ENCODE peak calls at places on chromosomes 7 and 10, in six cellular contexts. H, Q, M, J, T and L are unnamed samples.

GRCh38 chr10:9814285-9814866 is 1203.3 kb upstream of the CELF2 start:
- DNase-seq in T (peak), H (no peak), Q (no peak), M (no peak), J (no peak), L (no peak)

GRCh38 chr7:16411391-16411790 is 9.9 kb downstream of the CRPPA start:
- DNase-seq in J (no peak), H (no peak), M (no peak), Q (peak), T (peak), L (no peak)

GRCh38 chr7:157494506-157495176 is 157.8 kb downstream of the DNAJB6 start:
- DNase-seq in T (no peak), Q (no peak), M (no peak), H (no peak), J (no peak), L (no peak)

GRCh38 chr7:115679976-115680375 is 350.6 kb downstream of the TFEC start:
- DNase-seq in M (peak), J (peak), Q (peak), T (peak), H (peak), L (peak)

GRCh38 chr10:86936661-86937501 is 20.5 kb downstream of the MMRN2 start:
- DNase-seq in Q (no peak), M (no peak), T (peak), J (no peak), H (no peak), L (no peak)

GRCh38 chr10:50275650-50276235 is 24.4 kb upstream of the ASAH2 start:
- DNase-seq in T (peak), Q (peak), M (peak), H (no peak), J (no peak), L (peak)

GRCh38 chr10:17684537-17684936 is 40.6 kb downstream of the STAM start:
- DNase-seq in Q (no peak), H (no peak), J (no peak), M (no peak), T (no peak), L (no peak)

GRCh38 chr10:127142141-127142540 is 54.2 kb downstream of the INSYN2A start:
- DNase-seq in M (no peak), J (no peak), T (no peak), Q (no peak), H (no peak), L (no peak)

GRCh38 chr10:77457266-77457665 is 180.3 kb downstream of the KCNMA1 start:
- DNase-seq in J (no peak), Q (no peak), H (no peak), T (no peak), M (no peak), L (no peak)

GRCh38 chr7:4102231-4102841 is 579.8 kb upstream of the FOXK1 start:
- DNase-seq in T (no peak), M (no peak), Q (no peak), J (no peak), H (no peak), L (no peak)

GRCh38 chr7:2641406-2642393 is 9.9 kb downstream of the TTYH3 start:
- DNase-seq in J (no peak), T (peak), Q (no peak), M (no peak), H (peak), L (peak)

GRCh38 chr7:13262929-13263530 is 575.6 kb downstream of the ARL4A start:
- DNase-seq in J (peak), T (peak), M (peak), H (peak), Q (peak), L (peak)

GRCh38 chr10:98446121-98446655 is 547 bp downstream of the HPS1 start:
- DNase-seq in Q (no peak), T (peak), J (no peak), M (peak), H (no peak), L (no peak)

GRCh38 chr10:5589071-5589962 is 64.6 kb downstream of the CALML3 start:
- DNase-seq in Q (peak), H (no peak), J (no peak), T (no peak), M (peak), L (no peak)

GRCh38 chr10:14425031-14425430 is 94.3 kb upstream of the FRMD4A start:
- DNase-seq in J (no peak), H (peak), T (no peak), M (no peak), Q (no peak), L (no peak)

GRCh38 chr10:12491491-12491890 is 142.1 kb downstream of the CAMK1D start:
- DNase-seq in H (no peak), T (no peak), M (no peak), J (no peak), Q (no peak), L (no peak)

GRCh38 chr10:63164045-63164722 is 31.1 kb downstream of the NRBF2 start:
- DNase-seq in M (no peak), J (no peak), T (peak), Q (peak), H (no peak), L (no peak)

GRCh38 chr7:38629621-38630020 is 1.6 kb downstream of the AMPH start:
- DNase-seq in Q (no peak), T (peak), M (no peak), J (no peak), H (no peak), L (no peak)

GRCh38 chr10:61097026-61097425 is 153.0 kb upstream of the RHOBTB1 start:
- DNase-seq in M (no peak), H (no peak), Q (no peak), J (no peak), T (no peak), L (no peak)

GRCh38 chr7:71633571-71634008 is 501.6 kb downstream of the GALNT17 start:
- DNase-seq in H (peak), Q (peak), J (no peak), M (no peak), T (peak), L (peak)

GRCh38 chr7:118305686-118306085 is 81.2 kb downstream of the ANKRD7 start:
- DNase-seq in T (no peak), J (no peak), Q (no peak), H (no peak), M (no peak), L (no peak)

GRCh38 chr10:123398180-123398591 is 244.0 kb downstream of the BUB3 start:
- DNase-seq in J (no peak), T (no peak), M (peak), Q (no peak), H (no peak), L (no peak)

GRCh38 chr7:115059312-115059711 is 137.4 kb downstream of the MDFIC start:
- DNase-seq in H (no peak), Q (no peak), T (no peak), M (no peak), J (no peak), L (no peak)

GRCh38 chr10:33116293-33116697 is 158.3 kb upstream of the ITGB1 start:
- DNase-seq in J (peak), H (peak), Q (peak), M (no peak), T (peak), L (peak)

GRCh38 chr10:103350522-103351260 is at the start of gene PCGF6:
- DNase-seq in H (peak), Q (peak), T (peak), M (peak), J (peak), L (peak)

GRCh38 chr7:134029-134428 is 58.3 kb upstream of the FAM20C start:
- DNase-seq in T (no peak), H (no peak), J (no peak), Q (no peak), M (no peak), L (no peak)

GRCh38 chr7:157208758-157209413 is 70.2 kb downstream of the UBE3C start:
- DNase-seq in T (no peak), H (no peak), J (no peak), Q (no peak), M (no peak), L (no peak)

GRCh38 chr7:127317447-127317961 is 64.8 kb upstream of the GRM8 start:
- DNase-seq in Q (no peak), J (no peak), H (no peak), M (no peak), T (peak), L (no peak)

GRCh38 chr10:77062381-77062780 is 575.2 kb downstream of the KCNMA1 start:
- DNase-seq in Q (no peak), T (no peak), M (no peak), J (no peak), H (no peak), L (no peak)

GRCh38 chr7:27586825-27587224 is 75.9 kb downstream of the HIBADH start:
- DNase-seq in T (no peak), Q (no peak), M (no peak), H (no peak), J (no peak), L (no peak)

GRCh38 chr10:58791137-58791536 is 278.5 kb downstream of the BICC1 start:
- DNase-seq in Q (peak), J (no peak), M (no peak), T (peak), H (no peak), L (no peak)

GRCh38 chr10:120783901-120784300 is 67.3 kb upstream of the WDR11 start:
- DNase-seq in J (no peak), T (no peak), H (no peak), M (no peak), Q (no peak), L (no peak)

GRCh38 chr10:42475168-42476098 is 162.9 kb downstream of the ZNF33B start:
- DNase-seq in J (peak), Q (peak), H (no peak), T (peak), M (no peak), L (peak)

DNA sequence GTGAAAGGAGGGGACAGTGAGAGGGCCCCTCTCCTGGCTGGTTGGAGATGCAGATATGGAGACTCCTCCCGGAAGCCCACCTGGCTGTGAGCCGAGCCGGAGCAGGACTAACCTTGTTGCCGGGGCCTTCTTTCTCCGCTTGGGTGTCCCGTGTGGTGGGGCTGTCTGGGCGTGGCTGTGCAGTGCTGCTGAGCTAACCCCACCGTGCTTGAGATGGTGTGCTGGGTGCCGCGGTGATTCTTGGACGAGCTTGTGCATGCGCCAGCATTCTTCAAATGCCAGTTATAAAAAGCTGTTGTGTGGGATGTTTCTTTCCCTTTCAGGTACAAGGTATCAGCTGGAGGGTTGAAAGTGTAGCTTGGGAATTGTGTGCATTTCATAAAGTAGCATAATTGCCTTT is 48.8 kb downstream of the DAGLB start:
- DNase-seq in T (peak), H (no peak), M (no peak), Q (no peak), J (no peak), L (no peak)
- H3K9ac ChIP-seq in T (no peak), H (peak), M (no peak), Q (no peak), J (no peak), L (no peak)

DNA sequence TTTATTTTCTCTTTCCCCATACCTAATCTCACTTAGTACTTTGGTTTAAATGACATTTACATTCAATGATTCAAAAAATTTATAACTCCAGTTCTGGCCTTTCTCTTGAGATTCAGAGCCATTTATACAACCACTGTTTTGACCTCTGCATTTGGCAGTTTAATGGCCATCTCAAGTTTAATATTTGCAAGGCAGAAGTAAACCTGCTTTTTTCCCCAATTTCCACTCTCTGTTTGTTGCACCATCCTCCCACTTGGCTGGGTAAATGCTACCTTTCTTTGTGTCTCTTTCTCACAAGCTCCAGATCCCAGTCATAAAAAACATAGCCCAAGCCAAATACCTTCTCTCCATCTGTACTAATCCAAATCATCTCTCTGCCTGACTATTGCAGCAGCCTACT is 315.2 kb upstream of the MTPN start:
- DNase-seq in J (no peak), T (no peak), M (no peak), Q (no peak), H (no peak), L (no peak)
- H3K9ac ChIP-seq in J (no peak), T (no peak), M (no peak), Q (no peak), H (no peak), L (no peak)

DNA sequence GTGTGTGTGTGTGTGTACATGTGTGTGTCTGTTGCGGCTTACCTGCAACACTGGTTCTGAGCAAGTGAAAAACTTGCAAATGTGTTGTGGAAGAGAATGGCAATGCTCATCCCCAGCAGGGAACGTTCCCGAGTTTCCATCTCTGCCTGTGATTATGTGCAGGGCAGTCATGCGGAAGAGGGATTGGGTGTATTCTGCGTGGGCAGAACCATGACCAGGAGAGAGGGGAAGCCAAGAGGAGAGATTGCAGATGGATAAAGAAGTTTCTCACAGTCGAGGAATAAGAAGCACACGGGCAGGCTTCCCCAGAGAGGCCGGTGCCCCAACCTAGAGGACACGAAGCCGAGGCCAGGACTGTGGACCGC is 99.9 kb downstream of the CTBP2 start:
- DNase-seq in M (no peak), Q (no peak), H (no peak), J (no peak), T (peak), L (no peak)
- H3K9ac ChIP-seq in M (no peak), Q (no peak), H (no peak), J (no peak), T (peak), L (no peak)

DNA sequence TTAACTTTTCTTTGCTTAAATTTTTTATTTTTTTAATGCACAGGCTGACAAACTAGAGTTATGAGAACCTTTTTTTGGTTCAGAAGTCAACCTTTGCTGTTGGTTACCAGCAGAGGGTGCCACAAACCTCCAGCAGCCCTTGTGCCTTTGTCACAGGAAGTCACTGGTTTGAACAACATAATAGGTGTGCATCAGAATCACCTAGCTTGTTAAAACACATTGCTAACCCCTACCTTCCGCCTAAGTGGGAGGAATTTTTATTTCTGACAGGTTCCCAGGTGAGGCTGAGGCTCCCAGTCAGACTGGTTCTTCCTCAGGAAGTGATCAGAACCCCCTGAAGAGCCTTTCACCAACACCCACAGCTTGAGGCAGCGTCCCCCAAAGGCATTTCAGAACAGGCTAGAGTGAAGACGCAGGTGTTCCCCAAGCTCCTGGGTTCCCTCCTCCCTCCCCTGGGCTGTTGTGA is 22.6 kb upstream of the VDAC2 start:
- DNase-seq in H (peak), T (peak), M (peak), Q (peak), J (peak), L (peak)
- H3K9ac ChIP-seq in H (no peak), T (no peak), M (no peak), Q (no peak), J (no peak), L (no peak)

GRCh38 chr10:71840177-71840711 is 10.8 kb downstream of the PSAP start:
- DNase-seq in J (no peak), T (peak), H (peak), M (no peak), Q (peak), L (no peak)
- H3K9ac ChIP-seq in J (no peak), T (peak), H (no peak), M (no peak), Q (no peak), L (no peak)